ENCODE peak calls at places on chromosomes 6 and 20, in six cellular contexts. I, M, J, T, Q and P are unnamed samples.

GRCh38 chr6:108801331-108801730 is 46.9 kb upstream of the ARMC2 start:
- DNase-seq in M (no peak), I (no peak), Q (peak), T (no peak), J (no peak), P (no peak)

GRCh38 chr6:128202169-128202765 is 301.4 kb upstream of the THEMIS start:
- DNase-seq in Q (no peak), M (no peak), I (no peak), T (no peak), J (no peak), P (no peak)

GRCh38 chr6:126127662-126128061 is 141.3 kb downstream of the TRMT11 start:
- DNase-seq in Q (no peak), I (no peak), M (peak), T (no peak), J (no peak), P (no peak)

GRCh38 chr20:63706852-63707557 is 771 bp downstream of the ARFRP1 start:
- DNase-seq in T (peak), J (no peak), M (no peak), I (peak), Q (peak), P (no peak)

GRCh38 chr6:169794317-169795055 is 43.1 kb downstream of the ERMARD start:
- DNase-seq in J (no peak), I (no peak), M (no peak), T (no peak), Q (no peak), P (peak)

GRCh38 chr6:11828185-11828897 is 49.7 kb upstream of the ADTRP start:
- DNase-seq in M (no peak), T (no peak), Q (no peak), I (peak), J (no peak), P (no peak)

GRCh38 chr6:29887819-29888581 is 54.3 kb upstream of the HLA-A start:
- DNase-seq in J (no peak), I (peak), T (peak), Q (peak), M (no peak), P (no peak)

GRCh38 chr6:90362273-90362672 is 65.6 kb upstream of the BACH2 start:
- DNase-seq in Q (no peak), J (peak), I (no peak), M (no peak), T (no peak), P (no peak)

GRCh38 chr20:9131841-9132240 is 63.0 kb downstream of the PLCB4 start:
- DNase-seq in Q (no peak), J (no peak), M (no peak), T (no peak), I (no peak), P (no peak)

GRCh38 chr6:84521419-84522001 is 242.9 kb downstream of the TBX18 start:
- DNase-seq in Q (no peak), M (peak), T (no peak), J (no peak), I (no peak), P (no peak)

GRCh38 chr20:35145141-35145564 is 2.0 kb downstream of the EDEM2 start:
- DNase-seq in T (no peak), J (peak), M (peak), Q (peak), I (peak), P (no peak)

GRCh38 chr6:51184046-51184445 is 365.4 kb downstream of the TFAP2B start:
- DNase-seq in J (no peak), M (no peak), T (no peak), I (no peak), Q (no peak), P (no peak)

GRCh38 chr20:43564993-43565757 is 6.3 kb downstream of the SGK2 start:
- DNase-seq in I (no peak), Q (no peak), J (no peak), M (peak), T (no peak), P (no peak)

GRCh38 chr20:18984238-18985200 is 170.9 kb downstream of the SCP2D1 start:
- DNase-seq in Q (no peak), J (no peak), I (no peak), M (no peak), T (no peak), P (no peak)

GRCh38 chr6:81969814-81970213 is 217.3 kb upstream of the TENT5A start:
- DNase-seq in M (peak), T (no peak), J (no peak), Q (no peak), I (no peak), P (no peak)

GRCh38 chr20:37095609-37096414 is at the start of gene RBL1:
- DNase-seq in I (peak), J (peak), Q (peak), T (peak), M (peak), P (peak)

GRCh38 chr20:50093240-50093639 is 19.7 kb downstream of the UBE2V1 start:
- DNase-seq in I (no peak), T (no peak), M (no peak), Q (no peak), J (no peak), P (no peak)

GRCh38 chr20:53570446-53571276 is 23.0 kb downstream of the ZNF217 start:
- DNase-seq in I (no peak), M (no peak), J (no peak), T (no peak), Q (no peak), P (peak)

GRCh38 chr20:46174469-46175126 is 56.5 kb downstream of the CD40 start:
- DNase-seq in J (peak), I (peak), M (peak), T (peak), Q (peak), P (peak)